ENCODE peak calls at places on chromosomes 13 and 19, in eight cellular contexts. I is pancreas; E is stimulated activated CD8-positive, alpha-beta memory T cell treated with anti-CD3 and anti-CD28 coated beads, Interleukin-4, amount 100 ng/mL, for 1 hour; Q is adipocyte; Z is SW480; A is NCI-H748 treated with DMSO at 0.1 percent for 48 hours; R is NCI-H524; V is progenitor cell of endocrine pancreas. F is an unnamed sample.

GRCh38 chr13:77565635-77566034 is 30.1 kb downstream of the SCEL start:
- DNase-seq in Z (peak; percentile 56), V (no peak), R (peak; percentile 51), A (peak; percentile 37), E (no peak), Q (peak; percentile 75), I (no peak), F (peak; percentile 33)

GRCh38 chr19:35712910-35713845 is 4.6 kb upstream of the KMT2B start:
- DNase-seq in I (no peak), Z (no peak), E (no peak), V (no peak), A (no peak), Q (no peak), R (no peak), F (peak; percentile 2)

GRCh38 chr13:114053026-114053425 is 79.2 kb upstream of the C13orf46 start:
- DNase-seq in V (no peak), E (no peak), R (no peak), Q (peak; percentile 41), A (no peak), I (no peak), Z (no peak), F (peak; percentile 35)

GRCh38 chr19:44602071-44602470 is 11.3 kb upstream of the IGSF23 start:
- DNase-seq in R (no peak), I (no peak), A (peak; percentile 87), V (no peak), Q (no peak), E (no peak), Z (peak; percentile 95), F (peak; percentile 62)

GRCh38 chr19:10278935-10279334 is 7.8 kb upstream of the ICAM4 start:
- DNase-seq in A (no peak), V (no peak), Q (no peak), I (no peak), Z (no peak), R (no peak), E (no peak), F (no peak)

GRCh38 chr19:41699968-41700323 is 8.5 kb upstream of the CEACAM5 start:
- DNase-seq in I (no peak), E (no peak), Z (no peak), R (no peak), Q (no peak), V (no peak), A (no peak), F (no peak)

GRCh38 chr19:4406626-4407025 is 4.2 kb downstream of the CHAF1A start:
- DNase-seq in V (no peak), E (no peak), A (no peak), Q (no peak), R (no peak), Z (no peak), I (no peak), F (no peak)

GRCh38 chr19:8306235-8307054 is 1.7 kb downstream of the CD320 start:
- DNase-seq in Q (no peak), E (no peak), Z (no peak), R (no peak), V (peak; percentile 7), A (no peak), I (no peak), F (no peak)

GRCh38 chr19:42311612-42312160 is 1.4 kb upstream of the TMEM145 start:
- DNase-seq in Q (no peak), E (no peak), A (no peak), V (no peak), I (no peak), R (peak; percentile 44), Z (no peak), F (no peak)

GRCh38 chr19:46693760-46694159 is 23.2 kb downstream of the PRKD2 start:
- DNase-seq in V (no peak), Q (no peak), E (no peak), I (no peak), A (no peak), R (no peak), Z (no peak), F (no peak)

GRCh38 chr19:19578241-19578640 is 40.2 kb downstream of the CILP2 start:
- DNase-seq in Q (no peak), R (peak; percentile 99), E (no peak), Z (no peak), A (peak; percentile 80), V (no peak), I (no peak), F (no peak)

GRCh38 chr19:49874503-49875157 is 2.5 kb downstream of the AKT1S1 start:
- DNase-seq in A (no peak), E (no peak), V (no peak), I (peak; percentile 32), R (no peak), Q (no peak), Z (no peak), F (no peak)

GRCh38 chr19:48639483-48640375 is 2.5 kb upstream of the DBP start:
- DNase-seq in Z (peak; percentile 58), V (no peak), Q (no peak), A (no peak), E (no peak), I (no peak), R (no peak), F (no peak)

GRCh38 chr19:790971-791604 is 6.2 kb upstream of the PTBP1 start:
- DNase-seq in Q (no peak), Z (no peak), R (no peak), E (no peak), I (no peak), V (no peak), A (no peak), F (no peak)